ENCODE peak calls at places on chromosomes 6 and 20, in four cellular contexts. X is HepG2, S is K562, U is GM12878. C is an unnamed sample.

GRCh38 chr20:10306440-10307358 is 88.1 kb downstream of the SNAP25 start:
- DNase-seq in X (no peak), U (no peak), S (no peak), C (no peak)

GRCh38 chr6:156256161-156256560 is 521.0 kb upstream of the ARID1B start:
- DNase-seq in U (no peak), X (no peak), S (no peak), C (no peak)

GRCh38 chr6:31402324-31403282 is 792 bp upstream of the MICA start:
- DNase-seq in S (peak; percentile 36), U (no peak), X (no peak), C (no peak)

GRCh38 chr6:121090492-121090891 is 243.8 kb downstream of the TBC1D32 start:
- DNase-seq in S (no peak), U (no peak), X (no peak), C (no peak)

GRCh38 chr6:32664827-32665362 is 1.6 kb downstream of the HLA-DQB1 start:
- DNase-seq in U (no peak), X (no peak), S (no peak), C (no peak)

GRCh38 chr20:26208296-26209091 is 511.8 kb upstream of the ZNF337 start:
- DNase-seq in U (no peak), S (no peak), X (no peak), C (peak; percentile 69)

GRCh38 chr6:12049165-12049564 is 37.1 kb downstream of the HIVEP1 start:
- DNase-seq in U (no peak), S (no peak), X (no peak), C (no peak)

GRCh38 chr6:140079328-140079727 is 704.9 kb upstream of the CITED2 start:
- DNase-seq in S (no peak), U (no peak), X (no peak), C (no peak)

GRCh38 chr6:107768044-107768443 is 56.1 kb downstream of the SCML4 start:
- DNase-seq in U (no peak), S (no peak), X (no peak), C (no peak)

GRCh38 chr6:93849857-93850256 is 430.5 kb upstream of the EPHA7 start:
- DNase-seq in U (no peak), S (no peak), X (no peak), C (no peak)

GRCh38 chr20:58078741-58079522 is 149.5 kb downstream of the ANKRD60 start:
- DNase-seq in X (no peak), S (no peak), U (no peak), C (no peak)

GRCh38 chr6:145155411-145155810 is 579.9 kb downstream of the EPM2A start:
- DNase-seq in X (no peak), S (no peak), U (no peak), C (no peak)

GRCh38 chr20:32316667-32317066 is 39.2 kb downstream of the KIF3B start:
- DNase-seq in S (no peak), X (no peak), U (no peak), C (no peak)

GRCh38 chr6:29505808-29506207 is 18.1 kb upstream of the MAS1L start:
- DNase-seq in U (no peak), X (no peak), S (no peak), C (no peak)

GRCh38 chr6:167127785-167128531 is 5.1 kb downstream of the CCR6 start:
- DNase-seq in X (no peak), S (no peak), U (no peak), C (no peak)

GRCh38 chr20:8693709-8694108 is 375.2 kb upstream of the PLCB4 start:
- DNase-seq in X (no peak), S (no peak), U (no peak), C (no peak)

GRCh38 chr6:79824231-79824630 is 123.1 kb downstream of the ELOVL4 start:
- DNase-seq in X (no peak), S (no peak), U (no peak), C (no peak)

GRCh38 chr6:133130863-133131262 is 110.3 kb upstream of the EYA4 start:
- DNase-seq in X (peak; percentile 62), U (no peak), S (no peak), C (no peak)

GRCh38 chr20:43740642-43741041 is 13.8 kb upstream of the GTSF1L start:
- DNase-seq in U (no peak), X (no peak), S (no peak), C (no peak)

GRCh38 chr20:36499211-36499610 is 42.1 kb upstream of the MYL9 start:
- DNase-seq in X (no peak), S (no peak), U (no peak), C (no peak)

GRCh38 chr20:36498386-36499179 is 42.7 kb upstream of the MYL9 start:
- DNase-seq in U (no peak), S (no peak), X (no peak), C (no peak)

GRCh38 chr20:36499723-36500501 is 41.4 kb upstream of the MYL9 start:
- DNase-seq in U (no peak), S (no peak), X (no peak), C (no peak)

GRCh38 chr20:36504295-36504694 is 37.0 kb upstream of the MYL9 start:
- DNase-seq in X (no peak), S (no peak), U (no peak), C (no peak)

DNA sequence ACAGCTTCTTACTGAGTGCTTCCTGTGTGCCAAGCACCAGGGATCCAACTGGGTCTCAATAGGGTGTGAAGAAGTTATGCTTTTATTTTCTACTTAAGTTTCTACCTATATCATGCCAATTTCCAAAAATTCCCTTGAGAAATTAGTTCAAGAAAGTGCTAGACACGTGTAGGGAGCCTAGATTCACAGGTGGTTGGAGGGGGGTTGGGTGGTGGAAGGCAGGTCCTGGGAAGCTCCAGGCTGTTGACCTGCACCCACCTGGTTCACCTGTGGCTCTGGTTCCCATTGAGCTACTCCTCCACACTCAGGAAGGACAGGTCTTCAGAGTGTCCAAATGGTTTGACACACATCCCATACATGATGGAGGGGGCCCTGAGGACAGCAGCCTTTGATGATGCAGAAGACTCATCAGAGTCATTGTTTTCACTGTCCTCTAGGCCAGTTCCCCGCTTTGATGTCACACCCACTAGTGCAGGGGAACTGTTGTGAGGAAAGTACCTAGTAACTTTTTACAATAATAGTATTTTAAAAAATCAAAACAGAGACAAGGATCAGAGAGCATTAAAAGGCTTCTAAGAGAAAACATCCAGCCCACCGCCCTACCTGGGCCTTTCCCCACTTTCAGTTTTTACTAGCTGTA is 39.8 kb upstream of the MYL9 start:
- DNase-seq in U (no peak), S (no peak), X (no peak), C (no peak)
- TF ChIP-seq CREB1 in U (peak; percentile 48), S (no peak), X (no peak), C (no peak)

DNA sequence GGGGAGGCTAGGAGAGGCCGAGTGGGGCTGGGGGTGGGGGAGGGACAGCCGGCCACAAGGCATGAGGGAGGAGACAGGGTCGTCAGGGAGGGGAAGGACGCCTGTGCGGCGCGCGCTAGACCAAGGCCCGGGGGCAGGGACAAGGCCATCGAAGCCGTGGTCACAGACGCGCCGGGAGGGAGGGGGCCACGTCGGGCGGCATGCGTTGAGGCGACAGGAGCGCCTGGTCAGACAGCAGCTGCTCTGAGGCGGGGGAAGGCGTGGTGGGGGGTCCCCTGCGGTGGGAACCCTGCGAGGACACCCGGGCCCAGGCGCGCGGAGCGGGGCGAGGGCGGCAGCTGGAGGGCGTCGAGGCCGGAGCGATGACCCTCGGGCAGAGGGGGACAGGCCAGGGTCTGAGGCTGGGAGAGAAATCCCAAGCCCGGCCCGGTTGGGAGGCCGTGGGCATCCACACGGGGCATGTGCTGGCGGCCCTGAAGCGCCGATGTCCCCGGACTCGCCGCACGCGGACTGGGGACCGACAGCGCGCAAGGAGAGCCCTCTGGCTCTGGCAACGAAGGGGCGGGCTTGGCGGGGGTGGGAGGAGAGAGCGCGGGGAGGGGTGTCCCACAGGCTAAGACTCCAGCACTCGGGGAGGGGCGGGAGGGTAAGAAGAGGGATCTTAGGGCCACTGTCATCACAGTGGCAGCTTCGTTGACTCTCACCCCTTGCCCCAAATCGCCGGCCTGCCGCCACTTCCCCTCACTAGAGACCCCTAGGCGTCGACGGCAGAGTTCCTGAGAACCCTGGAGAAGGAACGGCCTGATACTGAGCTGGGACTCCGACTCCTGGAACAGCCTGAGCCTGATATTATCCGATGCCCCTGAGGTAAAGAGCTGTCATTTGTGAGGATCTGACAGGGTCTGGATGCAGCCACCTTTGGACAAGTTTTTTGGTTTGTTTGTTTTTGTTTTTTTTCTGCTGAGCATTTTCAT is 5.0 kb downstream of the TMEM239 start:
- DNase-seq in X (no peak), U (no peak), S (no peak), C (peak; percentile 51)
- TF ChIP-seq CREM in X (no peak), U (no peak), S (no peak), C (no peak)

GRCh38 chr6:105596284-105596755 is 193.4 kb upstream of the PREP start:
- DNase-seq in X (no peak), S (no peak), U (no peak), C (no peak)
- TF ChIP-seq CREB1 in X (no peak), S (no peak), U (no peak), C (no peak)

GRCh38 chr6:23086100-23086499 is 516.7 kb downstream of the HDGFL1 start:
- DNase-seq in S (no peak), U (no peak), X (no peak), C (no peak)

GRCh38 chr6:23077797-23078196 is 508.4 kb downstream of the HDGFL1 start:
- DNase-seq in X (no peak), S (no peak), U (no peak), C (no peak)

GRCh38 chr6:23081701-23082100 is 512.3 kb downstream of the HDGFL1 start:
- DNase-seq in S (no peak), X (no peak), U (no peak), C (no peak)
- TF ChIP-seq CREM in S (no peak), X (no peak), U (no peak), C (no peak)

DNA sequence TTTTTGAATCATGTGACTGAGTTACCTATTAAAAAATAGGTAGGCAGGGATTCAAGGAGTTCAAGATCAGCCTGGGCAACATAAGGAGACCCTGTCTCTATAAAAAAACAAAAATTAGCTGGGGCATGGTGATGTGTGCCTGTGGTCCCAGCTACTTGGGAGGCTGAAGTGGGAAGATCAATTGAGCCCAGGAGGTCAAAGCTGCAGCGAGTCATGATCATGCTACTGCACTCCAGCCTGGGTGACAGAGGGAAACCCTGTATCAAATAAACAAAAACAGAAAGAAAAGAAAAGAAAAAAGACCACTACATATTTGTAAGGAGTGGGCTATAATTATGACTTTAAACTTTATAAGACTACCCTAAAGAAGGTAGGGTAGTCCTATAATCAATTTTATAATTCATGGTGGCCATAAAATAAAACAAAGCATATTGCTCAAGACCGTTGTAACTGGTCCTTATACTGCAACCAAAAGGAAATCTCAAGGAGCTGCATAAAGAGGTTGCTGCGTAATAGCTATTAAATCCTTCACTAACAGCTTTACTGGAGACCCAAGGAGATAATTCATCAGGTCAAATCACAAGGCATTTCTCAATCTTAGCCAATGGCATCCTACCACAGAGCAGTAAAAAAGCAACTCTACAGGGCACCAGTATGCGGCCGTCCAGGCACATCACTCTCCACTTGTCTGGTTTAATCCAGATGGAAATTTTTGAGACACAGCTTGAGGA is 13.5 kb downstream of the PIGU start:
- DNase-seq in S (no peak), X (no peak), U (no peak), C (no peak)
- TF ChIP-seq CREB1 in S (no peak), X (no peak), U (no peak), C (no peak)

GRCh38 chr6:112434896-112435295 is 87.8 kb downstream of the RFPL4B start:
- DNase-seq in X (no peak), S (no peak), U (no peak), C (no peak)

GRCh38 chr6:112437053-112437452 is 89.9 kb downstream of the RFPL4B start:
- DNase-seq in S (no peak), X (no peak), U (no peak), C (no peak)

GRCh38 chr6:112431803-112432202 is 84.7 kb downstream of the RFPL4B start:
- DNase-seq in X (no peak), U (no peak), S (no peak), C (no peak)

GRCh38 chr6:112432853-112433252 is 85.7 kb downstream of the RFPL4B start:
- DNase-seq in S (no peak), X (no peak), U (no peak), C (no peak)

GRCh38 chr6:112433457-112433856 is 86.3 kb downstream of the RFPL4B start:
- DNase-seq in X (no peak), S (no peak), U (no peak), C (no peak)
- TF ChIP-seq CREM in X (no peak), S (no peak), U (no peak), C (no peak)